ENCODE peak calls at places on chromosomes 12 and 14, in five cellular contexts. U is lower leg skin; I is stimulated activated CD4-positive, alpha-beta T cell treated with anti-CD3 and anti-CD28 coated beads, Interleukin-2, amount 100 ng/mL, for 24 hours; M is GM23248; S is brain microvascular endothelial cell. Y is an unnamed sample.

GRCh38 chr14:102517412-102518062 is 8.0 kb upstream of the ANKRD9 start:
- DNase-seq in M (peak), I (no peak), S (no peak), U (no peak), Y (no peak)

GRCh38 chr12:111093428-111094142 is 173.2 kb upstream of the MYL2 start:
- DNase-seq in S (no peak), M (no peak), I (peak), U (no peak), Y (no peak)

GRCh38 chr14:94292872-94293577 is at the start of gene SERPINA10:
- DNase-seq in S (no peak), M (no peak), U (no peak), I (no peak), Y (no peak)

GRCh38 chr12:106010746-106011145 is 128.0 kb downstream of the NUAK1 start:
- DNase-seq in S (no peak), I (no peak), M (peak), U (no peak), Y (no peak)

GRCh38 chr12:45343269-45344051 is 127.6 kb downstream of the ANO6 start:
- DNase-seq in I (no peak), M (peak), U (no peak), S (peak), Y (no peak)

GRCh38 chr12:3354586-3354985 is 136.4 kb upstream of the PRMT8 start:
- DNase-seq in S (no peak), U (peak), M (no peak), I (no peak), Y (no peak)

GRCh38 chr12:49098035-49098451 is 3.4 kb upstream of the DHH start:
- DNase-seq in I (peak), U (no peak), M (peak), S (no peak), Y (no peak)

GRCh38 chr12:74365178-74365964 is 172.3 kb upstream of the ATXN7L3B start:
- DNase-seq in I (no peak), S (peak), M (peak), U (no peak), Y (no peak)

GRCh38 chr12:45991289-45992249 is 1.2 kb upstream of the SCAF11 start:
- DNase-seq in M (peak), I (peak), U (peak), S (peak), Y (peak)

GRCh38 chr14:68784298-68784910 is 8.5 kb downstream of the ZFP36L1 start:
- DNase-seq in U (peak), M (peak), I (peak), S (no peak), Y (no peak)

GRCh38 chr12:46858368-46858767 is 32.6 kb upstream of the SLC38A4 start:
- DNase-seq in U (no peak), M (no peak), I (no peak), S (no peak), Y (no peak)

GRCh38 chr12:2779281-2779680 is 15.5 kb upstream of the FKBP4 start:
- DNase-seq in U (peak), S (no peak), I (no peak), M (no peak), Y (no peak)

GRCh38 chr12:3277261-3277943 is 200.2 kb downstream of the TSPAN9 start:
- DNase-seq in U (no peak), S (no peak), I (no peak), M (no peak), Y (no peak)

GRCh38 chr14:30559638-30560071 is 697 bp downstream of the G2E3 start:
- DNase-seq in U (no peak), I (no peak), S (peak), M (peak), Y (no peak)

GRCh38 chr14:77579760-77580159 is 36.7 kb downstream of the SPTLC2 start:
- DNase-seq in U (no peak), S (no peak), I (no peak), M (no peak), Y (no peak)

GRCh38 chr14:21191809-21192446 is 36.1 kb upstream of the OR5AU1 start:
- DNase-seq in M (peak), S (no peak), I (peak), U (peak), Y (peak)

GRCh38 chr12:29593001-29593400 is 95.5 kb upstream of the OVCH1 start:
- DNase-seq in S (no peak), U (no peak), I (no peak), M (no peak), Y (no peak)

GRCh38 chr14:88562831-88563686 is at the start of gene ZC3H14:
- DNase-seq in S (peak), M (peak), U (peak), I (peak), Y (peak)

GRCh38 chr12:69688496-69689427 is 10.3 kb downstream of the BEST3 start:
- DNase-seq in I (no peak), S (peak), U (peak), M (peak), Y (peak)

GRCh38 chr12:113440336-113440735 is 18.2 kb downstream of the SDSL start:
- DNase-seq in I (no peak), S (no peak), U (no peak), M (no peak), Y (no peak)

GRCh38 chr12:119669744-119670472 is 2.0 kb downstream of the PRKAB1 start:
- DNase-seq in U (no peak), S (no peak), I (no peak), M (no peak), Y (no peak)

GRCh38 chr14:32524609-32525391 is 195.7 kb downstream of the AKAP6 start:
- DNase-seq in M (peak), I (no peak), U (no peak), S (no peak), Y (no peak)

GRCh38 chr12:67766370-67766769 is 117.8 kb downstream of the DYRK2 start:
- DNase-seq in U (no peak), S (peak), I (no peak), M (peak), Y (no peak)